ENCODE peak calls at places on chromosomes 4 and X, in five cellular contexts. X, I, Y, V and T are unnamed samples.

GRCh38 chr4:13907255-13907751 is 279.8 kb upstream of the BOD1L1 start:
- DNase-seq in X (no peak), I (peak), Y (no peak), V (peak), T (no peak)

GRCh38 chrX:154348646-154349358 is 25.6 kb downstream of the FLNA start:
- DNase-seq in X (no peak), I (no peak), Y (no peak), V (no peak), T (no peak)

GRCh38 chr4:33561259-33561658 is 2683.1 kb downstream of the ARAP2 start:
- DNase-seq in X (no peak), I (no peak), Y (no peak), V (no peak), T (no peak)

GRCh38 chr4:30825008-30825765 is 105.0 kb downstream of the PCDH7 start:
- DNase-seq in X (no peak), I (no peak), Y (no peak), V (no peak), T (no peak)

GRCh38 chr4:158155656-158156356 is 17.0 kb downstream of the GASK1B start:
- DNase-seq in X (no peak), I (no peak), Y (no peak), V (no peak), T (no peak)

GRCh38 chrX:28757290-28757689 is 170.0 kb downstream of the IL1RAPL1 start:
- DNase-seq in X (no peak), I (no peak), Y (no peak), V (no peak), T (no peak)

GRCh38 chr4:130127297-130127696 is 1031.3 kb downstream of the C4orf33 start:
- DNase-seq in X (no peak), I (no peak), Y (no peak), V (no peak), T (no peak)

GRCh38 chr4:130306566-130306965 is 1210.6 kb downstream of the C4orf33 start:
- DNase-seq in X (peak), I (no peak), Y (peak), V (no peak), T (no peak)

GRCh38 chrX:24498975-24499374 is 33.9 kb downstream of the PDK3 start:
- DNase-seq in X (no peak), I (peak), Y (no peak), V (peak), T (no peak)

GRCh38 chrX:38260231-38260630 is 39.6 kb upstream of the SRPX start:
- DNase-seq in X (peak), I (peak), Y (peak), V (peak), T (peak)

GRCh38 chr4:142697303-142697702 is 148.8 kb downstream of the INPP4B start:
- DNase-seq in X (no peak), I (no peak), Y (no peak), V (no peak), T (no peak)

GRCh38 chrX:109667986-109668385 is 43.0 kb upstream of the KCNE5 start:
- DNase-seq in X (no peak), I (no peak), Y (no peak), V (no peak), T (no peak)

GRCh38 chrX:67436867-67437266 is 107.0 kb upstream of the AR start:
- DNase-seq in X (no peak), I (no peak), Y (no peak), V (no peak), T (no peak)

GRCh38 chr4:147312376-147313046 is 168.4 kb upstream of the EDNRA start:
- DNase-seq in X (no peak), I (peak), Y (no peak), V (no peak), T (no peak)

GRCh38 chrX:149567621-149568417 is 18.1 kb upstream of the HSFX3 start:
- DNase-seq in X (no peak), I (no peak), Y (no peak), V (no peak), T (no peak)

GRCh38 chrX:56736219-56736618 is 7.2 kb downstream of the NBDY start:
- DNase-seq in X (no peak), I (no peak), Y (no peak), V (no peak), T (no peak)

GRCh38 chr4:102543030-102543505 is 41.9 kb downstream of the NFKB1 start:
- DNase-seq in X (no peak), I (no peak), Y (no peak), V (no peak), T (no peak)

GRCh38 chrX:20412871-20413486 is 146.3 kb upstream of the RPS6KA3 start:
- DNase-seq in X (no peak), I (no peak), Y (no peak), V (no peak), T (no peak)

GRCh38 chr4:152351080-152351479 is 184.8 kb downstream of the FBXW7 start:
- DNase-seq in X (no peak), I (no peak), Y (no peak), V (no peak), T (no peak)

GRCh38 chr4:86664959-86665358 is 70.8 kb downstream of the PTPN13 start:
- DNase-seq in X (no peak), I (peak), Y (no peak), V (no peak), T (no peak)

GRCh38 chrX:11190745-11191510 is 79.8 kb downstream of the HCCS start:
- DNase-seq in X (no peak), I (no peak), Y (no peak), V (no peak), T (no peak)

GRCh38 chr4:104420766-104421165 is 73.9 kb downstream of the CXXC4 start:
- DNase-seq in X (no peak), I (peak), Y (no peak), V (peak), T (peak)

GRCh38 chr4:16227462-16227868 is 1.2 kb upstream of the TAPT1 start:
- DNase-seq in X (no peak), I (peak), Y (no peak), V (peak), T (peak)

GRCh38 chr4:147814334-147814733 is 82.4 kb downstream of the ARHGAP10 start:
- DNase-seq in X (no peak), I (no peak), Y (no peak), V (no peak), T (no peak)

GRCh38 chr4:152014280-152014679 is 253.5 kb upstream of the GATB start:
- DNase-seq in X (no peak), I (no peak), Y (no peak), V (no peak), T (no peak)

GRCh38 chr4:52028970-52029369 is 8.8 kb upstream of the LRRC66 start:
- DNase-seq in X (no peak), I (peak), Y (no peak), V (no peak), T (no peak)

GRCh38 chr4:9954468-9954867 is 66.8 kb downstream of the SLC2A9 start:
- DNase-seq in X (no peak), I (no peak), Y (no peak), V (no peak), T (no peak)

GRCh38 chr4:183200453-183200852 is 101.4 kb downstream of the WWC2 start:
- DNase-seq in X (no peak), I (peak), Y (no peak), V (peak), T (no peak)

GRCh38 chrX:38166478-38167083 is 54.1 kb downstream of the SRPX start:
- DNase-seq in X (no peak), I (peak), Y (no peak), V (peak), T (no peak)

GRCh38 chr4:40675166-40675565 is 45.5 kb upstream of the RBM47 start:
- DNase-seq in X (no peak), I (no peak), Y (no peak), V (peak), T (no peak)

GRCh38 chrX:122817321-122817720 is 366.8 kb upstream of the GRIA3 start:
- DNase-seq in X (no peak), I (no peak), Y (no peak), V (no peak), T (no peak)

GRCh38 chr4:68176500-68176899 is 46.8 kb upstream of the TMPRSS11F start:
- DNase-seq in X (no peak), I (peak), Y (no peak), V (no peak), T (no peak)

DNA sequence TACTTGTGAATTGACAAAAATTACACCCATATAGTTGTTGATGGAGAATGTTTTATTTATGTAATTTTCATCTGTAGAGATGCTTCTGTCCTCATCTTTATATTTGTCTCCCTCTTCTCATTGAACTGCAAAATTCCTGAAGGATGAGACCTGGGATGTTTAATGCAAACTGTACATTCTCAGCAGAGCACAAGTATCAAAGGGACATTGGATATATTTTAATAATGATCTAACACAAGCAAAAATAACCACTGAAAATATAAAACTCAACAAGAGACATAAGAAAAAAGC is 28.6 kb downstream of the UGDH start:
- DNase-seq in X (no peak), I (no peak), Y (no peak), V (no peak), T (no peak)
- H2BK12ac ChIP-seq in X (no peak), I (no peak), Y (no peak), V (no peak), T (no peak)

GRCh38 chr4:88758264-88758663 is 60.6 kb upstream of the NAP1L5 start:
- DNase-seq in X (no peak), I (no peak), Y (no peak), V (peak), T (no peak)

GRCh38 chr4:88756149-88756548 is 58.5 kb upstream of the NAP1L5 start:
- DNase-seq in X (no peak), I (no peak), Y (no peak), V (no peak), T (no peak)

GRCh38 chr4:88757067-88757466 is 59.4 kb upstream of the NAP1L5 start:
- DNase-seq in X (no peak), I (no peak), Y (no peak), V (no peak), T (no peak)

GRCh38 chr4:88759039-88759631 is 61.5 kb upstream of the NAP1L5 start:
- DNase-seq in X (no peak), I (peak), Y (no peak), V (peak), T (no peak)

DNA sequence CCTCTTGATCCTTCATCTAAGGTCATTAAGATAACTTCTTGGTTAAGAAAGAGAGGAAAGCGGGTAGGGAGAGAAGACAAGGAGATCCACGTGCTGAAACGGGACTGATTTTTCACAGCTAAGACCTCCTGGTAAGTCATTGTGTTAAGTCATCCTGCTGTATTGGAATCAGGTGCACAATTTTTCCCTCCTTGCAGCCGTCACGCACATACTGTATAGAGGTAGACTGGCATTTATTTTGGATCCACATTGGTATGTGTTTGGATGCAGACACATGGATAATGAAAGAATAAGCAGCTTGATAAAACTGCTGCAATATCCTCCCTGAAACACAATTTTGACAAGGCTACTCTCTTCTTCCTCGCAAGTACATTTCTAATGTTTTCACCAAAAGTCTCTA is 60.1 kb upstream of the NAP1L5 start:
- DNase-seq in X (no peak), I (no peak), Y (no peak), V (no peak), T (no peak)
- H2BK12ac ChIP-seq in X (no peak), I (no peak), Y (no peak), V (no peak), T (no peak)

DNA sequence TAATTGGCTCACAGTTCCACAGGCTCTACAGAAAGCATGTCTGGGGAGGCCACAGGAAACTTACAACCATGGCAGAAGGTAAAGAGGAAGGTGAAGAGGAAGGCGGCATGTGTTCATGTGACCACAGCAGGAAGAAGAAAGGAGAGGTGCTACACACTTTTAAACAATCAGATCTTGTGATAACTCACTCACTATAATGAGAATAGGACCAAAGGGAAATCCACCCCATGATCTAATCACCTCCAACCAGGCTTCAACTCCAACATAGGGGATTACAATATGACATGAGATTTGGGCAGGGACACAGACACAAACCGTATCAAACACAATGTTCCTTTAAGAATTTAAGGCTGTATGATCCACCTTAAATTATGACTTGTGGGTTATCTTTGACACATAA is 10.5 kb upstream of the PGM2 start:
- DNase-seq in X (no peak), I (no peak), Y (no peak), V (no peak), T (no peak)
- H2BK12ac ChIP-seq in X (no peak), I (no peak), Y (no peak), V (no peak), T (no peak)

DNA sequence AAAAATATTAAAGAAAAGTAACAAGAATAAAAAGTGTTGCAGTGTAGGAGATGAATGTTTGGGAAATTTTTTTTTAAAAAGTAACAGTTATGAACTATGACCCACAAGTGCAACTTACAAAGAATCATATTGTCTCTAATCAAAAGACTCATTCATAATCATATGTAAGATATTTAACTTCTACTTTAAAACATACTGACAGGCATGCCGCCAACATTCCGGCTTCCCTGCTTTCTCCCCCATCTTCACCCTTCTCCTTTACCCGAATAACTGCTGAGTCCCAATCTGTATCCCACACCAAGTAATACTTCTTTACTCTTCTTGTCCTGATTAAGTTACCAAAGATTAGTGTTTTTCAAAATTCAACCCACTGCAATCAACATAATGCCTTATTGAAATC is 598.8 kb upstream of the FRG1 start:
- DNase-seq in X (no peak), I (no peak), Y (no peak), V (no peak), T (no peak)
- H2BK12ac ChIP-seq in X (no peak), I (no peak), Y (no peak), V (no peak), T (no peak)

GRCh38 chr4:7397206-7398103 is 37.3 kb downstream of the PSAPL1 start:
- DNase-seq in X (peak), I (no peak), Y (peak), V (no peak), T (no peak)
- H2BK12ac ChIP-seq in X (no peak), I (no peak), Y (no peak), V (no peak), T (peak)

GRCh38 chr4:169439244-169439643 is 168.5 kb upstream of the SH3RF1 start:
- DNase-seq in X (no peak), I (no peak), Y (no peak), V (no peak), T (no peak)
- H2BK12ac ChIP-seq in X (no peak), I (no peak), Y (no peak), V (no peak), T (no peak)

GRCh38 chr4:89070041-89070440 is 13.1 kb upstream of the FAM13A start:
- DNase-seq in X (no peak), I (no peak), Y (no peak), V (no peak), T (no peak)

GRCh38 chr4:89067407-89067806 is 10.4 kb upstream of the FAM13A start:
- DNase-seq in X (no peak), I (no peak), Y (no peak), V (no peak), T (no peak)

GRCh38 chr4:89069481-89069880 is 12.5 kb upstream of the FAM13A start:
- DNase-seq in X (no peak), I (no peak), Y (no peak), V (no peak), T (no peak)

DNA sequence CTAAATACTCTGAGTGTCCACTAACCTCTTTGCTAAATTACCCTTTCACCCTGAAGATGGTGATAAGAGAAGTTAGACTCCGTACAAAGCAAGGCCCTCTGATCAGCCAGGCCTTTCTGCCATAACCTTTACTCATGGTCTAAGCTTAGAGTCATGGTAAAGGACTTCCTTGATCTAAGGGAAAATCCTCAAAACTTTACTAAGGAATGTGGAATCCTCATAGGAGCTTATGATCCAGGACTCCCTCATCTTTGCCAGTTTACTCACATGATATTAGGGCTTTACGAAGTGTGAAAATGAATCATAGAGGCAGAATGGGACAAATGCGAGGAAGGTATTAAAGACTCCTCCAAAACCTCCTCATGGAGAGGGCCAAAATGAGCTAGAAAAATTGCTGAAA is 7.9 kb upstream of the FAM13A start:
- DNase-seq in X (no peak), I (no peak), Y (no peak), V (no peak), T (no peak)
- H2BK12ac ChIP-seq in X (no peak), I (no peak), Y (no peak), V (no peak), T (no peak)